ENCODE peak calls at places on chromosomes 3 and 15, in nine cellular contexts. Q is heart right ventricle, U is WERI-Rb-1, I is bronchial epithelial cell, T is aorta, K is K562, W is tibial nerve, X is body of pancreas, H is kidney. P is an unnamed sample. For H3K36me3, the result is how much of the 10 kb centered on the place peaks cover.

GRCh38 chr15:53323197-53323596 is 436.3 kb downstream of the WDR72 start:
- DNase-seq in K (no peak), U (no peak), H (no peak), I (peak), W (no peak), X (peak), Q (no peak), T (no peak), P (no peak)

GRCh38 chr3:60301142-60301541 is 950.1 kb downstream of the FHIT start:
- DNase-seq in K (no peak), H (no peak), W (no peak), T (no peak), U (no peak), I (peak), X (no peak), Q (no peak), P (no peak)

GRCh38 chr15:51382787-51383186 is 41.3 kb downstream of the GLDN start:
- DNase-seq in U (peak), Q (no peak), H (no peak), X (no peak), W (no peak), I (peak), K (peak), T (no peak), P (no peak)

GRCh38 chr3:130539005-130539404 is 22.0 kb downstream of the COL6A6 start:
- DNase-seq in I (peak), W (no peak), K (peak), H (no peak), Q (no peak), X (peak), T (peak), U (peak), P (no peak)

GRCh38 chr15:62900071-62900812 is 142.3 kb upstream of the TPM1 start:
- DNase-seq in H (no peak), Q (no peak), U (no peak), W (no peak), X (no peak), I (peak), T (no peak), K (no peak), P (no peak)

GRCh38 chr15:98421419-98422085 is 226.8 kb upstream of the IGF1R start:
- DNase-seq in T (peak), W (peak), U (peak), I (no peak), K (peak), H (peak), X (peak), Q (peak), P (peak)

GRCh38 chr3:157572559-157573270 is 69.5 kb upstream of the VEPH1 start:
- DNase-seq in I (peak), K (peak), T (no peak), U (peak), H (no peak), Q (peak), W (no peak), X (peak), P (no peak)

GRCh38 chr3:116691041-116691440 is 18.5 kb upstream of the TUSC7 start:
- DNase-seq in I (no peak), X (no peak), H (no peak), T (no peak), Q (no peak), K (no peak), U (no peak), W (no peak), P (no peak)

GRCh38 chr3:64151335-64151871 is 73.9 kb downstream of the PRICKLE2 start:
- DNase-seq in I (peak), U (no peak), Q (no peak), T (no peak), H (no peak), X (no peak), W (no peak), K (no peak), P (no peak)

GRCh38 chr3:72272356-72272755 is 487.4 kb upstream of the PROK2 start:
- DNase-seq in H (no peak), Q (no peak), I (no peak), X (no peak), W (no peak), T (no peak), U (no peak), K (no peak), P (no peak)

GRCh38 chr3:16085410-16085809 is 89.1 kb upstream of the GALNT15 start:
- DNase-seq in I (no peak), T (no peak), H (no peak), U (no peak), Q (no peak), W (no peak), K (no peak), X (no peak), P (no peak)

GRCh38 chr3:197503652-197504051 is 52.1 kb downstream of the BDH1 start:
- DNase-seq in U (peak), K (no peak), Q (no peak), W (no peak), I (no peak), X (no peak), H (no peak), T (no peak), P (no peak)

GRCh38 chr15:53625962-53626845 is 133.3 kb downstream of the WDR72 start:
- DNase-seq in U (no peak), W (no peak), T (peak), H (peak), I (no peak), Q (no peak), K (no peak), X (no peak), P (no peak)

GRCh38 chr3:73766599-73767378 is 142.0 kb upstream of the PDZRN3 start:
- DNase-seq in Q (peak), U (no peak), H (no peak), K (no peak), T (no peak), X (no peak), W (no peak), I (no peak), P (peak)

GRCh38 chr3:88031543-88032148 is 27.2 kb downstream of the CGGBP1 start:
- DNase-seq in X (no peak), W (no peak), U (no peak), H (no peak), T (no peak), I (peak), K (no peak), Q (no peak), P (no peak)

GRCh38 chr3:111608378-111608777 is 13.2 kb upstream of the ZBED2 start:
- DNase-seq in H (no peak), I (no peak), K (no peak), Q (no peak), X (no peak), U (no peak), T (no peak), W (no peak), P (no peak)

GRCh38 chr3:32816439-32817194 is 1.2 kb upstream of the TRIM71 start:
- DNase-seq in T (peak), X (no peak), I (no peak), K (no peak), Q (no peak), H (peak), W (no peak), U (no peak), P (no peak)

GRCh38 chr15:75455982-75456531 is 4.6 kb upstream of the SIN3A start:
- DNase-seq in K (no peak), I (peak), Q (no peak), U (no peak), H (no peak), W (no peak), T (no peak), X (no peak), P (no peak)

GRCh38 chr3:193174137-193174536 is 66.9 kb upstream of the PLAAT1 start:
- DNase-seq in Q (no peak), U (no peak), W (no peak), H (no peak), T (no peak), X (no peak), I (peak), K (peak), P (no peak)

GRCh38 chr3:58521917-58522680 is 14.9 kb downstream of the ACOX2 start:
- DNase-seq in K (no peak), I (no peak), H (peak), Q (no peak), W (no peak), U (peak), T (no peak), X (no peak), P (no peak)

GRCh38 chr15:60405405-60405804 is 7.6 kb upstream of the ANXA2 start:
- DNase-seq in W (no peak), Q (no peak), T (no peak), K (no peak), U (no peak), X (no peak), H (no peak), I (no peak), P (no peak)

GRCh38 chr3:42228796-42229195 is 37.2 kb downstream of the CCK start:
- DNase-seq in K (no peak), T (no peak), X (no peak), U (no peak), H (no peak), W (no peak), I (peak), Q (no peak), P (no peak)

GRCh38 chr3:8739757-8740508 is 6.3 kb downstream of the CAV3 start:
- DNase-seq in U (no peak), K (no peak), T (peak), X (no peak), W (no peak), H (peak), I (peak), Q (no peak), P (no peak)

GRCh38 chr3:106485202-106485601 is 616.4 kb upstream of the CBLB start:
- DNase-seq in U (no peak), Q (no peak), T (no peak), H (no peak), W (no peak), I (no peak), X (no peak), K (no peak), P (no peak)

GRCh38 chr3:7144696-7145308 is 283.9 kb downstream of the GRM7 start:
- DNase-seq in K (peak), H (no peak), T (no peak), I (peak), U (peak), Q (no peak), X (peak), W (no peak), P (no peak)

GRCh38 chr3:146280859-146281258 is 30.0 kb upstream of the PLSCR4 start:
- DNase-seq in K (no peak), H (no peak), I (no peak), W (no peak), U (no peak), T (no peak), Q (no peak), X (no peak), P (no peak)

GRCh38 chr3:123346041-123346440 is 102.8 kb downstream of the ADCY5 start:
- DNase-seq in U (peak), X (no peak), H (no peak), W (no peak), K (no peak), I (no peak), Q (no peak), T (peak), P (no peak)

GRCh38 chr3:25856902-25857518 is 67.1 kb downstream of the OXSM start:
- DNase-seq in I (peak), X (peak), K (peak), Q (no peak), U (no peak), T (no peak), W (no peak), H (no peak), P (no peak)

GRCh38 chr15:88242586-88242985 is 14.0 kb downstream of the NTRK3 start:
- DNase-seq in T (peak), X (no peak), Q (no peak), U (no peak), I (no peak), H (peak), K (no peak), W (no peak), P (no peak)

GRCh38 chr3:133532951-133533350 is 40.5 kb upstream of the CDV3 start:
- DNase-seq in T (no peak), Q (no peak), H (no peak), X (no peak), W (no peak), I (no peak), U (no peak), K (no peak), P (no peak)

GRCh38 chr3:168094877-168095610 is 680 bp downstream of the GOLIM4 start:
- DNase-seq in W (peak), H (peak), Q (peak), U (peak), I (peak), X (peak), K (peak), T (peak), P (peak)

GRCh38 chr3:126133606-126134005 is 46.8 kb downstream of the ALDH1L1 start:
- DNase-seq in I (no peak), K (no peak), W (no peak), X (peak), Q (peak), U (peak), T (peak), H (peak), P (peak)

GRCh38 chr3:10400749-10401495 is 80.0 kb upstream of the SEC13 start:
- DNase-seq in U (no peak), W (no peak), T (no peak), H (no peak), X (no peak), I (no peak), Q (no peak), K (no peak), P (peak)
- H3K36me3 ChIP-seq in U (under half), W (under half), T (under half), H (under half), X (under half), I (under half), Q (under half), K (under half), P (under half)

GRCh38 chr3:121490161-121490560 is 55.6 kb downstream of the POLQ start:
- DNase-seq in Q (no peak), I (no peak), H (no peak), X (no peak), W (no peak), K (no peak), U (no peak), T (no peak), P (no peak)

GRCh38 chr3:121483290-121483689 is 62.5 kb downstream of the POLQ start:
- DNase-seq in Q (no peak), H (no peak), K (no peak), T (no peak), W (no peak), X (no peak), U (no peak), I (peak), P (no peak)

GRCh38 chr3:121493431-121493830 is 52.4 kb downstream of the POLQ start:
- DNase-seq in H (no peak), W (no peak), K (no peak), Q (no peak), X (no peak), I (no peak), U (no peak), T (no peak), P (no peak)

GRCh38 chr3:121491683-121492082 is 54.1 kb downstream of the POLQ start:
- DNase-seq in T (no peak), I (no peak), Q (no peak), H (no peak), W (no peak), K (no peak), U (no peak), X (no peak), P (no peak)

DNA sequence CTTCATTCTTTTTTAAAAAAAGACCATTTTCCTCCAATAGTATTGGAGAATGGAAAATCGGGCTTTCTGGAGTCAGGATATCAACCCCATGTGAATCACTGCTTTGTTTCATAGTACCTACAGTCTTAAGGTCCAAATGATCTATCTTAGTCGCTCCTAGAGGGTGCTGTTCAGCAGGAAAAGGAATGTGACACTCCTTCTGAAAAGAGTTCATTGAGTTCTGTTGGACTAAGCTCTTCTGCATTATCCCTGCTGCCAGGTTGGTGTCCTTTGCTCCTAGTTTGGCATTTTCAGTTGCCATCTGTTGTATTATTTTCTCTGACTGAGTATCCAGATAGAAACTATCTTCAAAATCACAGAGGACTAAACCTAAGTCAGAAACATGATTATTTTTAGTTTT is 57.2 kb downstream of the POLQ start:
- DNase-seq in K (no peak), Q (no peak), I (peak), H (no peak), T (no peak), U (no peak), W (no peak), X (no peak), P (no peak)
- H3K36me3 ChIP-seq in K (half or more), Q (under half), I (under half), H (under half), T (under half), U (under half), W (under half), X (under half), P (under half)

DNA sequence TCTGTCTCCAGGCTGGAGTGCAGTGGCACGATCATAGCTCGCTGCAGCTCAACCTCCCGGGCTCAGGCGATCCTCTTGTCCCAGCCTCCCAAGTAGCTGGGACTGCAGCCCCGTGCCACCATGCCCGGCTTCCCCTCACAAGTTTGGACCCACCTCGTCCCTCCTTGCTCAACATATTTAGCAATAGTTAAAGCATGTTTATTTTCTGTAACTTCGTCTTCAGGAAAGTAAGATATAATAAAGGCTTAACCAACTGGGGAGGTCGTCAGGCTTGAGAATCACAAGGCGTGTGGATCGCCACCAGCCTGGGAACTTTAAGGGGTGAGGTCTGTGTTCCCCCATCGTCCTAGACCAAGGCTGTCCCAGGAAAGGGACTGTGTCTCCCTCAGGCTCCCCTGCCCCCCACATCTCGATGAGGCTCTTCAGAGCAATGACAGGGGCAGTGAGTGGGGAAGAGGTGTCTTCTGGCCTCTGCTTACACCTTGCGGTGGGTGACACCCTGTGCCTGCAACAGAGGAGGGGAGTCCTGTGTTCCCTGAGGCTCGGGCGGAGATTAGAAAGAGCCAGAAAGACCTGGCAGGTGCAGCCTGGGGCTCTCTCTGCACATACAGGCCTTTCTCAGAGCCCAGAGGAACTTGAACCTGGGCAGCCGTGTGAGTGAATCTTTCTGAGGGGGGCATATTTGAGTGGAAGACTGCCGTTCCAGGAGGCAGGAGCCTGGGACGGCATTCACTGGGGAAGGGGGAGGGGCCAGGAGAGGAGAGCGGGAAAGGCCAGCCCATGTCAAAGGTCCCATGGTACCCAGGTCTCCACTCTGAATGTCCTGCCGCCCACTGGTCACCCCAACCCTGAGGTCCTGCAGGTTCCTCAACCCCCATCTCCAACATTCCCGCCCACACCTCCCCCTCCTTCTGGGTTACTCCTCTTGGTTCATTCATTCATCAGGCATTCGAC is 152.3 kb downstream of the SMAD6 start:
- DNase-seq in Q (no peak), W (no peak), X (no peak), K (no peak), U (no peak), I (no peak), T (no peak), H (no peak), P (no peak)
- H3K36me3 ChIP-seq in Q (under half), W (under half), X (under half), K (under half), U (under half), I (under half), T (under half), H (under half), P (under half)

GRCh38 chr3:129474986-129475804 is 35.2 kb downstream of the IFT122 start:
- DNase-seq in I (no peak), W (no peak), X (no peak), Q (no peak), U (no peak), K (no peak), T (no peak), H (no peak), P (no peak)

GRCh38 chr3:129473766-129474152 is 33.7 kb downstream of the IFT122 start:
- DNase-seq in U (no peak), H (no peak), X (no peak), W (no peak), K (no peak), T (no peak), I (no peak), Q (no peak), P (no peak)

GRCh38 chr3:129473067-129473765 is 33.2 kb downstream of the IFT122 start:
- DNase-seq in X (no peak), Q (no peak), U (no peak), T (no peak), H (no peak), W (no peak), I (no peak), K (no peak), P (no peak)

GRCh38 chr3:129476586-129476985 is 36.6 kb downstream of the IFT122 start:
- DNase-seq in H (no peak), U (no peak), Q (no peak), K (no peak), X (peak), T (no peak), I (no peak), W (no peak), P (no peak)

GRCh38 chr3:129475863-129476262 is 35.8 kb downstream of the IFT122 start:
- DNase-seq in T (no peak), Q (no peak), H (no peak), U (no peak), X (no peak), K (no peak), I (no peak), W (no peak), P (no peak)
- H3K36me3 ChIP-seq in T (under half), Q (under half), H (under half), U (under half), X (under half), K (under half), I (under half), W (under half), P (under half)

GRCh38 chr15:94066811-94067210 is 164.6 kb upstream of the MCTP2 start:
- DNase-seq in W (no peak), X (no peak), T (no peak), K (no peak), H (no peak), Q (no peak), U (no peak), I (no peak), P (no peak)
- H3K36me3 ChIP-seq in W (under half), X (under half), T (under half), K (under half), H (under half), Q (under half), U (under half), I (under half), P (under half)

GRCh38 chr3:47701388-47701787 is 80.3 kb downstream of the SMARCC1 start:
- DNase-seq in X (no peak), Q (no peak), W (no peak), K (no peak), T (no peak), H (no peak), U (no peak), I (no peak), P (no peak)
- H3K36me3 ChIP-seq in X (under half), Q (under half), W (under half), K (half or more), T (under half), H (under half), U (half or more), I (under half), P (half or more)

GRCh38 chr15:91319715-91320059 is 219.6 kb downstream of the SV2B start:
- DNase-seq in K (no peak), Q (no peak), H (no peak), U (no peak), W (no peak), T (no peak), I (no peak), X (no peak), P (no peak)
- H3K36me3 ChIP-seq in K (under half), Q (under half), H (under half), U (under half), W (under half), T (under half), I (under half), X (under half), P (under half)

GRCh38 chr15:101276501-101277037 is 716 bp downstream of the SELENOS start:
- DNase-seq in I (peak), K (peak), T (no peak), Q (no peak), W (no peak), H (no peak), X (no peak), U (no peak), P (no peak)
- H3K36me3 ChIP-seq in I (under half), K (half or more), T (under half), Q (half or more), W (under half), H (under half), X (under half), U (half or more), P (under half)